ENCODE peak calls at places on chromosome 21, in four cellular contexts. U, N, C and L are unnamed samples. For H3K36me3, the result is how much of the 10 kb centered on the place peaks cover.

GRCh38 chr21:15421947-15422346 is 307.8 kb upstream of the USP25 start:
- DNase-seq in N (peak), C (no peak), U (no peak), L (no peak)

GRCh38 chr21:33537212-33537611 is 4.7 kb downstream of the GART start:
- DNase-seq in N (no peak), C (no peak), U (no peak), L (no peak)

GRCh38 chr21:33025471-33026298 is at the start of gene OLIG2:
- DNase-seq in N (no peak), C (no peak), U (peak), L (no peak)

GRCh38 chr21:45945066-45945867 is 36.3 kb upstream of the COL6A1 start:
- DNase-seq in U (peak), N (no peak), C (peak), L (no peak)

GRCh38 chr21:34795152-34796141 is 126.7 kb downstream of the CLIC6 start:
- DNase-seq in C (no peak), U (no peak), N (peak), L (no peak)

GRCh38 chr21:25944672-25945213 is 210.0 kb downstream of the GABPA start:
- DNase-seq in C (no peak), N (no peak), U (no peak), L (no peak)

GRCh38 chr21:46362946-46363345 is 39.0 kb downstream of the PCNT start:
- DNase-seq in C (no peak), U (peak), N (no peak), L (no peak)

GRCh38 chr21:31557956-31558838 is 101.3 kb upstream of the SOD1 start:
- DNase-seq in C (no peak), N (no peak), U (no peak), L (no peak)

GRCh38 chr21:25983745-25984144 is 186.8 kb downstream of the APP start:
- DNase-seq in U (no peak), C (no peak), N (no peak), L (no peak)

DNA sequence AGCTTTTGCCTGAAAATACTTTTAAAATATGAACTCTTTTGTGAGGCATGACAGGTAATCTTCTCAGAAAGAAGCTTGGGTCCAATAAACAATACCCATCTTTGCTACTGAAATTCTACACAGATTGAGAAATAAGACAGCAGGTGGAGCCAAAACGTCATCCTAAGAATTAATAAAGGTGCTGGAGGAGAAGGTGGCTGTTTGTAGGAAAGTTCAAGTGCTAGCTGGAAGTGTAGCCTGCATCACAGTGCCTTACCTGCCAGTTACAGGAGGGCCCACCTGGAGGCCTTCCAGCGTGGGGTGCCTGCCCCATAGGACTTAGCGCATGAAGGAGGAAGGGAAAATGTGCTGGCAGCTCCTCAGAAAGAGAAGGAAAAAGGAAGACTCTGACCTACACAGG is 93.7 kb downstream of the TTC3 start:
- DNase-seq in N (no peak), C (no peak), U (no peak), L (no peak)
- TF ChIP-seq CTCF in N (no peak), C (no peak), U (no peak), L (peak)

GRCh38 chr21:36205962-36206361 is 49.3 kb downstream of the DOP1B start:
- DNase-seq in U (no peak), C (no peak), N (no peak), L (no peak)
- H3K27ac ChIP-seq in U (no peak), C (no peak), N (no peak), L (no peak)

GRCh38 chr21:38816400-38816973 is 10.8 kb downstream of the ETS2 start:
- DNase-seq in N (no peak), C (no peak), U (no peak), L (no peak)
- H3K36me3 ChIP-seq in N (half or more), C (under half), U (under half), L (half or more)

GRCh38 chr21:36727886-36728285 is 29.0 kb downstream of the SIM2 start:
- DNase-seq in C (no peak), N (no peak), U (no peak), L (no peak)
- TF ChIP-seq CTCF in C (no peak), N (no peak), U (no peak), L (no peak)

GRCh38 chr21:42059141-42059540 is 12.0 kb upstream of the UMODL1 start:
- DNase-seq in N (no peak), U (no peak), C (no peak), L (no peak)
- H3K27ac ChIP-seq in N (no peak), U (no peak), C (no peak), L (peak)

DNA sequence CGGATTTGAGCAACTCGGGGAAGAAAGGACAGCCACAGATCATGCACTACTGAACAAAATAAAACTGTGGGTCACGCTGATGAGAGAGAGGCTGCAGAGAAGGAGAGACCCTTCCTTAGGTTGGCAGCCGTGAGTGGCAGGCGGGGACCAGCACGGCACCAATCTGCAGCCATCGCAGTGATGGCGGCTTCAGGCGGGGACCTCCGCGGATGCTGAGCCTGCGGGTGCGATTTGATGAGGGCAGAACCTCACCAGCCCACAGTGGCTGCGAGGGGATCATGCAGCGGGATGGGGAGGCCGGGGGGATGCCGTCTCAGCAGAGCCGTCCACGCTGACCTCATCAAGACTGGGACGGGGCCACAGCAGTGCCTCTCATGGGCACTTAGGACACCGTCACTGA is 11.8 kb downstream of the ITGB2 start:
- DNase-seq in C (no peak), N (no peak), U (peak), L (no peak)
- H3K36me3 ChIP-seq in C (under half), N (under half), U (under half), L (under half)